ENCODE peak calls at places on chromosomes 5 and 9, in nine cellular contexts. One of them, this sample, is unnamed.

GRCh38 chr9:95462419-95463121 is 54.2 kb downstream of the PTCH1 start:
- DNase-seq in fibroblast of lung: peak; percentile 94
- DNase-seq in neural crest cell: peak; percentile 55
- DNase-seq in Calu3: no peak
- DNase-seq in body of pancreas: peak; percentile 63
- DNase-seq in PC-3: no peak
- DNase-seq in lower leg skin: peak; percentile 76
- DNase-seq in cardiac muscle cell: peak; percentile 96
- DNase-seq in AG09309: peak; percentile 55
- DNase-seq in this sample: peak; percentile 91

GRCh38 chr5:32013658-32014057 is 160.5 kb downstream of the GOLPH3 start:
- DNase-seq in cardiac muscle cell: no peak
- DNase-seq in PC-3: no peak
- DNase-seq in AG09309: no peak
- DNase-seq in neural crest cell: no peak
- DNase-seq in fibroblast of lung: no peak
- DNase-seq in body of pancreas: no peak
- DNase-seq in Calu3: no peak
- DNase-seq in lower leg skin: no peak
- DNase-seq in this sample: no peak

GRCh38 chr5:22238047-22238446 is 615.1 kb downstream of the CDH12 start:
- DNase-seq in PC-3: peak; percentile 12
- DNase-seq in body of pancreas: no peak
- DNase-seq in Calu3: no peak
- DNase-seq in neural crest cell: no peak
- DNase-seq in fibroblast of lung: peak; percentile 5
- DNase-seq in AG09309: no peak
- DNase-seq in lower leg skin: no peak
- DNase-seq in cardiac muscle cell: no peak
- DNase-seq in this sample: no peak

GRCh38 chr9:97046228-97046627 is 7.3 kb upstream of the CTSV start:
- DNase-seq in fibroblast of lung: no peak
- DNase-seq in lower leg skin: peak; percentile 58
- DNase-seq in Calu3: peak; percentile 80
- DNase-seq in cardiac muscle cell: peak; percentile 7
- DNase-seq in PC-3: peak; percentile 97
- DNase-seq in body of pancreas: peak; percentile 77
- DNase-seq in AG09309: no peak
- DNase-seq in neural crest cell: no peak
- DNase-seq in this sample: no peak

GRCh38 chr9:95808001-95808400 is 67.5 kb upstream of the ERCC6L2 start:
- DNase-seq in cardiac muscle cell: peak; percentile 64
- DNase-seq in PC-3: peak; percentile 46
- DNase-seq in Calu3: no peak
- DNase-seq in fibroblast of lung: peak; percentile 57
- DNase-seq in lower leg skin: no peak
- DNase-seq in neural crest cell: no peak
- DNase-seq in AG09309: no peak
- DNase-seq in body of pancreas: no peak
- DNase-seq in this sample: no peak

GRCh38 chr5:56314536-56314935 is 81.4 kb upstream of the ANKRD55 start:
- DNase-seq in Calu3: no peak
- DNase-seq in neural crest cell: no peak
- DNase-seq in AG09309: no peak
- DNase-seq in cardiac muscle cell: peak; percentile 60
- DNase-seq in PC-3: peak; percentile 7
- DNase-seq in lower leg skin: no peak
- DNase-seq in body of pancreas: peak; percentile 29
- DNase-seq in fibroblast of lung: peak; percentile 31
- DNase-seq in this sample: peak; percentile 52

GRCh38 chr9:112473986-112474385 is 12.6 kb upstream of the KIAA1958 start:
- DNase-seq in lower leg skin: no peak
- DNase-seq in PC-3: no peak
- DNase-seq in body of pancreas: no peak
- DNase-seq in fibroblast of lung: no peak
- DNase-seq in AG09309: no peak
- DNase-seq in cardiac muscle cell: no peak
- DNase-seq in Calu3: no peak
- DNase-seq in neural crest cell: no peak
- DNase-seq in this sample: no peak

GRCh38 chr5:15004506-15004905 is 132.9 kb upstream of the ANKH start:
- DNase-seq in lower leg skin: no peak
- DNase-seq in PC-3: no peak
- DNase-seq in AG09309: no peak
- DNase-seq in body of pancreas: no peak
- DNase-seq in Calu3: no peak
- DNase-seq in fibroblast of lung: no peak
- DNase-seq in cardiac muscle cell: no peak
- DNase-seq in neural crest cell: no peak
- DNase-seq in this sample: no peak

GRCh38 chr5:76724871-76725270 is 8.9 kb downstream of the F2R start:
- DNase-seq in cardiac muscle cell: no peak
- DNase-seq in neural crest cell: no peak
- DNase-seq in lower leg skin: no peak
- DNase-seq in Calu3: no peak
- DNase-seq in PC-3: no peak
- DNase-seq in fibroblast of lung: no peak
- DNase-seq in AG09309: no peak
- DNase-seq in body of pancreas: no peak
- DNase-seq in this sample: no peak

GRCh38 chr9:90921104-90921503 is 119.5 kb downstream of the SYK start:
- DNase-seq in Calu3: peak; percentile 10
- DNase-seq in body of pancreas: peak; percentile 75
- DNase-seq in lower leg skin: peak; percentile 80
- DNase-seq in neural crest cell: no peak
- DNase-seq in fibroblast of lung: no peak
- DNase-seq in AG09309: no peak
- DNase-seq in PC-3: no peak
- DNase-seq in cardiac muscle cell: peak; percentile 34
- DNase-seq in this sample: no peak

GRCh38 chr5:157271740-157272271 is 5.9 kb downstream of the CYFIP2 start:
- DNase-seq in body of pancreas: peak; percentile 25
- DNase-seq in neural crest cell: no peak
- DNase-seq in PC-3: no peak
- DNase-seq in cardiac muscle cell: no peak
- DNase-seq in AG09309: no peak
- DNase-seq in Calu3: no peak
- DNase-seq in fibroblast of lung: no peak
- DNase-seq in lower leg skin: no peak
- DNase-seq in this sample: peak; percentile 69

GRCh38 chr9:104906441-104907277 is 21.3 kb downstream of the ABCA1 start:
- DNase-seq in PC-3: peak; percentile 48
- DNase-seq in cardiac muscle cell: peak; percentile 84
- DNase-seq in fibroblast of lung: peak; percentile 79
- DNase-seq in lower leg skin: peak; percentile 81
- DNase-seq in Calu3: no peak
- DNase-seq in AG09309: peak; percentile 68
- DNase-seq in neural crest cell: no peak
- DNase-seq in body of pancreas: peak; percentile 19
- DNase-seq in this sample: no peak

GRCh38 chr5:1726469-1726865 is 73.2 kb downstream of the MRPL36 start:
- DNase-seq in AG09309: no peak
- DNase-seq in fibroblast of lung: no peak
- DNase-seq in lower leg skin: peak; percentile 8
- DNase-seq in neural crest cell: no peak
- DNase-seq in body of pancreas: no peak
- DNase-seq in PC-3: no peak
- DNase-seq in Calu3: no peak
- DNase-seq in cardiac muscle cell: no peak
- DNase-seq in this sample: no peak

GRCh38 chr5:153903321-153903720 is 135.4 kb downstream of the FAM114A2 start:
- DNase-seq in Calu3: no peak
- DNase-seq in AG09309: no peak
- DNase-seq in fibroblast of lung: no peak
- DNase-seq in cardiac muscle cell: no peak
- DNase-seq in PC-3: no peak
- DNase-seq in neural crest cell: no peak
- DNase-seq in body of pancreas: no peak
- DNase-seq in lower leg skin: no peak
- DNase-seq in this sample: no peak

GRCh38 chr9:86341007-86341491 is 13.2 kb downstream of the TUT7 start:
- DNase-seq in PC-3: peak; percentile 62
- DNase-seq in AG09309: no peak
- DNase-seq in fibroblast of lung: peak; percentile 28
- DNase-seq in cardiac muscle cell: peak; percentile 24
- DNase-seq in lower leg skin: no peak
- DNase-seq in Calu3: no peak
- DNase-seq in neural crest cell: no peak
- DNase-seq in body of pancreas: no peak
- DNase-seq in this sample: no peak

DNA sequence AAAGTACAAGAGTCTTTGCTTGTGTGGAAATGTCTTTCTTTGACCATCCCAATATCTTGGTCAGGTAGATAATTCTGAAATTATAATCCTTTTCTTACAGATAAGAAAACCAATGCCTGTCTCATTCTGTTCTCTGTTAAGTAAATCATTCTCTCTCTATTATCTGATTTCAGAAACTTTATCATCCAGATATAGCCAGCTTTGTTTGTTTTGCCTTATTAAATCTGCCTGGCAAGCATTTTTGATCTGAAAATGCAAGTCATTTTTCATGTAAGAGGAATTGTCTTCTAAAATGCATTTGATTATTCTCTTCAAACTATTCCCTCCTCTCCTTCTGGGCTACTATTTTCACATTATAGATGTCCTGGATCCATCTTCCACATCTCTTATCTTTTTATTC is 625.5 kb downstream of the CCDC171 start:
- DNase-seq in body of pancreas: no peak
- DNase-seq in AG09309: no peak
- DNase-seq in neural crest cell: no peak
- DNase-seq in PC-3: no peak
- DNase-seq in lower leg skin: no peak
- DNase-seq in fibroblast of lung: no peak
- DNase-seq in Calu3: no peak
- DNase-seq in cardiac muscle cell: no peak
- DNase-seq in this sample: no peak
- TF ChIP-seq CTCF in body of pancreas: no peak
- TF ChIP-seq CTCF in AG09309: no peak
- TF ChIP-seq CTCF in neural crest cell: no peak
- TF ChIP-seq CTCF in PC-3: no peak
- TF ChIP-seq CTCF in lower leg skin: no peak
- TF ChIP-seq CTCF in fibroblast of lung: no peak
- TF ChIP-seq CTCF in Calu3: no peak
- TF ChIP-seq CTCF in cardiac muscle cell: no peak
- TF ChIP-seq CTCF in this sample: no peak

DNA sequence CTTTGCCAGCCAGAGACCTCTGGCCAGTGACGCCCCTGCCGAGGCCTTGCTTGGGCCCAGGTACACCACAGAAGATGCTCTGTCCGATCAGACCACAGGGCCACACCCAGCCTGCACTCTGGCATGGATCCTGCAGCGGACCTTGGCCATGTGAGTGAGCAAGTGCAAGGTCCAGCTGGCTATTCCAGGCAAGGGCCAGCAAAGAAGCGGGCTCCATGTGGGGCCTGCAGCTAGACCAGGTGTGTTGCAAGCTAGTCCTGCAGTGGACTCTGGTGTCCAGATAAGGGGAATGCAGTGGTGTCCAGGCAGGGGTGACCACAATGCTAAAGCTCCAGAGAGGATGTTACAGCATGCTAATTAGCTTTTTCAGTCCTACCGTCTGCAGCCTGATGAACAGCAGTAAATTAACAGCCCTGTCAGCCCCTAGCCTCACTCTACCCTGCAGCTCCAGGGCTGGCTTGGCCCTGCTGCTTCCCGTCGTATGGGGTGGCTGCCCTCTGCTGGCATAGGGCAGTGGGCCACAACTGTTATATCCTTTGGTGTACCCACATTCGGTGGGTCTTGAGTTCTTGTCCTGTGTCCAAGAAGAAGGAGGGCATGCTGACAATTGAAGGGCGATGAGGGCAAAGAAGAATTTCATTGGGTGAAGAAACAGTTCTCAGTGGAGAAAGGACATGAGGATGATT is 284.5 kb upstream of the POU5F2 start:
- DNase-seq in cardiac muscle cell: no peak
- DNase-seq in body of pancreas: no peak
- DNase-seq in AG09309: no peak
- DNase-seq in lower leg skin: no peak
- DNase-seq in fibroblast of lung: no peak
- DNase-seq in PC-3: no peak
- DNase-seq in neural crest cell: no peak
- DNase-seq in Calu3: no peak
- DNase-seq in this sample: no peak
- TF ChIP-seq CTCF in cardiac muscle cell: no peak
- TF ChIP-seq CTCF in body of pancreas: no peak
- TF ChIP-seq CTCF in AG09309: no peak
- TF ChIP-seq CTCF in lower leg skin: no peak
- TF ChIP-seq CTCF in fibroblast of lung: no peak
- TF ChIP-seq CTCF in PC-3: peak; percentile 41
- TF ChIP-seq CTCF in neural crest cell: no peak
- TF ChIP-seq CTCF in Calu3: no peak
- TF ChIP-seq CTCF in this sample: peak; percentile 11

GRCh38 chr9:10479172-10479571 is 133.6 kb downstream of the PTPRD start:
- DNase-seq in Calu3: no peak
- DNase-seq in PC-3: peak; percentile 17
- DNase-seq in neural crest cell: no peak
- DNase-seq in fibroblast of lung: no peak
- DNase-seq in cardiac muscle cell: no peak
- DNase-seq in lower leg skin: no peak
- DNase-seq in AG09309: no peak
- DNase-seq in body of pancreas: no peak
- DNase-seq in this sample: no peak
- TF ChIP-seq CTCF in Calu3: no peak
- TF ChIP-seq CTCF in PC-3: peak; percentile 55
- TF ChIP-seq CTCF in neural crest cell: peak; percentile 66
- TF ChIP-seq CTCF in fibroblast of lung: peak; percentile 17
- TF ChIP-seq CTCF in cardiac muscle cell: no peak
- TF ChIP-seq CTCF in lower leg skin: no peak
- TF ChIP-seq CTCF in AG09309: no peak
- TF ChIP-seq CTCF in body of pancreas: no peak
- TF ChIP-seq CTCF in this sample: no peak

DNA sequence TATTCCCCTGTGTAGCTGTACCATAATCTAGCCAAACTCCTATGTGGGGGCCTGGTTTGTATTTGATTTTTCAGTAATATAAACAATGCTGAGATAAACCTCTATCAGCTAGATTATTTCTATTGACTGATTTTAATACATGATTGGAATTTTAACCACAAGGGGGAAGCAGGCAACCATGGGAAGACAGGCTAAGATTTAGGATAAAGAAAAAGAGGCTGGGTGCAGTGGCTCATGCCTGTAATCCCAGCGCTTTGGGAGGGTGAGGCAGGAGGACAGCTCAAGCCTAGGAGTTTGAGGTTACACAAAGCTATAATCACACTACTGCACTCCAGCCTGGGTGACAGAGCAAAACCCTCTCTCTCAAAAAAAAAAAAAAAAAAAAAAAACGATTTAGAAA is 18.1 kb upstream of the GPX3 start:
- DNase-seq in PC-3: peak; percentile 70
- DNase-seq in fibroblast of lung: peak; percentile 72
- DNase-seq in body of pancreas: no peak
- DNase-seq in neural crest cell: no peak
- DNase-seq in AG09309: no peak
- DNase-seq in lower leg skin: no peak
- DNase-seq in Calu3: peak; percentile 52
- DNase-seq in cardiac muscle cell: peak; percentile 63
- DNase-seq in this sample: no peak
- TF ChIP-seq CTCF in PC-3: peak; percentile 71
- TF ChIP-seq CTCF in fibroblast of lung: peak; percentile 48
- TF ChIP-seq CTCF in body of pancreas: no peak
- TF ChIP-seq CTCF in neural crest cell: peak; percentile 62
- TF ChIP-seq CTCF in AG09309: peak; percentile 52
- TF ChIP-seq CTCF in lower leg skin: no peak
- TF ChIP-seq CTCF in Calu3: no peak
- TF ChIP-seq CTCF in cardiac muscle cell: peak; percentile 47
- TF ChIP-seq CTCF in this sample: no peak

GRCh38 chr5:40210705-40211104 is 469.0 kb upstream of the PTGER4 start:
- DNase-seq in fibroblast of lung: no peak
- DNase-seq in PC-3: no peak
- DNase-seq in cardiac muscle cell: no peak
- DNase-seq in body of pancreas: no peak
- DNase-seq in Calu3: no peak
- DNase-seq in neural crest cell: no peak
- DNase-seq in AG09309: no peak
- DNase-seq in lower leg skin: no peak
- DNase-seq in this sample: no peak
- TF ChIP-seq CTCF in fibroblast of lung: no peak
- TF ChIP-seq CTCF in PC-3: no peak
- TF ChIP-seq CTCF in cardiac muscle cell: no peak
- TF ChIP-seq CTCF in body of pancreas: no peak
- TF ChIP-seq CTCF in Calu3: no peak
- TF ChIP-seq CTCF in neural crest cell: no peak
- TF ChIP-seq CTCF in AG09309: no peak
- TF ChIP-seq CTCF in lower leg skin: no peak
- TF ChIP-seq CTCF in this sample: no peak